ENCODE peak calls at places on chromosomes 4 and X, in seven cellular contexts. F is mesenchymal stem cell, S is IMR-90, K is mesendoderm, G is neuronal stem cell, B is H9, V is H1. Q is an unnamed sample.
A peak's percentile ranks its signal among the peaks of the same experiment; 100 is the strongest.

GRCh38 chrX:39318497-39319343 is 517.5 kb downstream of the MID1IP1 start:
- DNase-seq in F (no peak), S (no peak), K (no peak), G (no peak), B (no peak), V (no peak), Q (no peak)

GRCh38 chr4:88697113-88697512 is 516 bp downstream of the NAP1L5 start:
- DNase-seq in F (peak; percentile 28), S (peak; percentile 52), K (no peak), G (no peak), B (no peak), V (no peak), Q (no peak)

GRCh38 chrX:136198010-136198409 is 50.7 kb downstream of the FHL1 start:
- DNase-seq in F (no peak), S (no peak), K (no peak), G (no peak), B (no peak), V (no peak), Q (no peak)

GRCh38 chr4:86569103-86569870 is 24.8 kb upstream of the PTPN13 start:
- DNase-seq in F (no peak), S (no peak), K (no peak), G (no peak), B (no peak), V (no peak), Q (no peak)

GRCh38 chrX:72365126-72365525 is 59.4 kb upstream of the CITED1 start:
- DNase-seq in F (no peak), S (no peak), K (no peak), G (no peak), B (no peak), V (no peak), Q (no peak)

GRCh38 chrX:47217121-47217851 is 1.2 kb upstream of the CDK16 start:
- DNase-seq in F (peak; percentile 87), S (peak; percentile 62), K (peak; percentile 73), G (no peak), B (peak; percentile 53), V (no peak), Q (peak; percentile 93)

GRCh38 chrX:136028383-136028984 is 43.2 kb downstream of the SLC9A6 start:
- DNase-seq in F (peak; percentile 74), S (peak; percentile 74), K (peak; percentile 41), G (peak; percentile 18), B (no peak), V (no peak), Q (no peak)

GRCh38 chrX:41661366-41662095 is 27.2 kb upstream of the GPR34 start:
- DNase-seq in F (no peak), S (peak; percentile 56), K (no peak), G (no peak), B (no peak), V (no peak), Q (no peak)

GRCh38 chr4:185019451-185020292 is 1.4 kb downstream of the HELT start:
- DNase-seq in F (no peak), S (no peak), K (peak; percentile 67), G (no peak), B (peak; percentile 75), V (no peak), Q (no peak)

GRCh38 chr4:153522800-153523089 is 56.6 kb downstream of the TMEM131L start:
- DNase-seq in F (no peak), S (no peak), K (no peak), G (no peak), B (no peak), V (no peak), Q (no peak)

GRCh38 chrX:49761481-49761880 is 65.7 kb upstream of the PAGE1 start:
- DNase-seq in F (peak; percentile 10), S (peak; percentile 12), K (peak; percentile 22), G (peak; percentile 1), B (no peak), V (no peak), Q (no peak)

GRCh38 chrX:25873196-25873595 is 264.9 kb upstream of the MAGEB18 start:
- DNase-seq in F (no peak), S (no peak), K (no peak), G (no peak), B (no peak), V (no peak), Q (no peak)

GRCh38 chr4:142098380-142098779 is 462.0 kb downstream of the IL15 start:
- DNase-seq in F (no peak), S (no peak), K (no peak), G (no peak), B (no peak), V (no peak), Q (no peak)

GRCh38 chrX:153937056-153937455 is 2.2 kb upstream of the NAA10 start:
- DNase-seq in F (no peak), S (no peak), K (no peak), G (no peak), B (no peak), V (no peak), Q (no peak)

GRCh38 chrX:123764967-123765871 is 32.4 kb upstream of the THOC2 start:
- DNase-seq in F (peak; percentile 91), S (peak; percentile 81), K (peak; percentile 93), G (peak; percentile 59), B (peak; percentile 88), V (peak; percentile 39), Q (peak; percentile 57)

GRCh38 chr4:74931386-74931785 is 1.5 kb upstream of the PARM1 start:
- DNase-seq in F (no peak), S (no peak), K (peak; percentile 45), G (no peak), B (no peak), V (no peak), Q (no peak)

GRCh38 chrX:71659342-71659741 is 8.0 kb upstream of the LOC101059915 start:
- DNase-seq in F (no peak), S (no peak), K (no peak), G (no peak), B (no peak), V (no peak), Q (no peak)

GRCh38 chrX:139049455-139049854 is 337.9 kb upstream of the FGF13 start:
- DNase-seq in F (no peak), S (no peak), K (peak; percentile 1), G (no peak), B (no peak), V (no peak), Q (no peak)

GRCh38 chr4:22688236-22688635 is 4.5 kb upstream of the GBA3 start:
- DNase-seq in F (no peak), S (no peak), K (no peak), G (no peak), B (no peak), V (no peak), Q (peak; percentile 95)

GRCh38 chr4:86894465-86894864 is 2.2 kb upstream of the C4orf36 start:
- DNase-seq in F (no peak), S (peak; percentile 39), K (no peak), G (no peak), B (no peak), V (no peak), Q (no peak)

GRCh38 chr4:158854236-158854635 is 85.4 kb downstream of the FNIP2 start:
- DNase-seq in F (no peak), S (no peak), K (no peak), G (no peak), B (no peak), V (no peak), Q (no peak)

GRCh38 chr4:151198748-151199147 is 78.2 kb upstream of the PRSS48 start:
- DNase-seq in F (peak; percentile 59), S (peak; percentile 54), K (no peak), G (no peak), B (no peak), V (no peak), Q (peak; percentile 13)

GRCh38 chrX:149151805-149152757 is 353.0 kb downstream of the IDS start:
- DNase-seq in F (peak; percentile 71), S (no peak), K (peak; percentile 10), G (no peak), B (no peak), V (no peak), Q (peak; percentile 42)

GRCh38 chr4:93203708-93204107 is 624.8 kb upstream of the ATOH1 start:
- DNase-seq in F (peak; percentile 4), S (peak; percentile 12), K (peak; percentile 75), G (no peak), B (peak; percentile 38), V (no peak), Q (no peak)

GRCh38 chrX:9189286-9189685 is 155.4 kb upstream of the FAM9B start:
- DNase-seq in F (peak; percentile 13), S (no peak), K (no peak), G (no peak), B (no peak), V (no peak), Q (no peak)

GRCh38 chr4:23728393-23728792 is 161.5 kb downstream of the PPARGC1A start:
- DNase-seq in F (peak; percentile 89), S (peak; percentile 89), K (peak; percentile 92), G (no peak), B (no peak), V (peak; percentile 10), Q (peak; percentile 85)

GRCh38 chrX:109684136-109684535 is 48.9 kb downstream of the ACSL4 start:
- DNase-seq in F (no peak), S (peak; percentile 19), K (no peak), G (no peak), B (no peak), V (no peak), Q (no peak)
- H3K4me2 ChIP-seq in F (no peak overlapping the region), S (no peak overlapping the region), K (no peak overlapping the region), G (no peak overlapping the region), B (no peak overlapping the region), V (no peak overlapping the region), Q (no peak overlapping the region)

GRCh38 chr4:30722916-30723270 is 2.7 kb downstream of the PCDH7 start:
- DNase-seq in F (no peak), S (no peak), K (peak; percentile 22), G (peak; percentile 15), B (peak; percentile 41), V (no peak), Q (no peak)
- H3K23ac ChIP-seq in F (peak overlapping the region; percentile 92), S (peak overlapping the region; percentile 82), K (no peak overlapping the region), G (no peak overlapping the region), B (no peak overlapping the region), V (peak overlapping the region; percentile 12), Q (no peak overlapping the region)

GRCh38 chr4:27412617-27413016 is 552.0 kb downstream of the STIM2 start:
- DNase-seq in F (no peak), S (no peak), K (no peak), G (no peak), B (no peak), V (no peak), Q (no peak)

GRCh38 chr4:27407616-27408015 is 547.0 kb downstream of the STIM2 start:
- DNase-seq in F (no peak), S (no peak), K (no peak), G (no peak), B (no peak), V (no peak), Q (no peak)
- H3K4me2 ChIP-seq in F (no peak overlapping the region), S (no peak overlapping the region), K (no peak overlapping the region), G (no peak overlapping the region), B (no peak overlapping the region), V (no peak overlapping the region), Q (no peak overlapping the region)

DNA sequence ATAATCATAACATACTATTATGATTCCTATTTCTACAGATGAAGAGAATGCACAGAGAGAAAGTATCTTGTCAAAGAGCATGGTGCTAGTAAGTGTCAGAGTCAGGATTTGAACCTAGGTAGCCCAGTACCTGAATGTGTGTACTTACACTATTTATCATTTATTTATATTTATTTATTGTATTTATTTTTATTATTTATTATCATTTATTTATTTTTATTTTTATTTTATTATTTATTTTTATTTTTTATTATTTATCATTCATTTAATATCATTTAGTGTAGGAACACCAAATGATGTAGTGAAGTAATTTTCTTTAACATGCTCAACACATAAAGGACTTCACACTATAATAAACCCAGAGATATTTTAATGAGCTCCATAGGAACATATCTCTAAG is 209.4 kb upstream of the ZFP42 start:
- DNase-seq in F (no peak), S (no peak), K (no peak), G (no peak), B (no peak), V (no peak), Q (no peak)
- H3K23ac ChIP-seq in F (no peak overlapping the region), S (no peak overlapping the region), K (no peak overlapping the region), G (no peak overlapping the region), B (no peak overlapping the region), V (no peak overlapping the region), Q (no peak overlapping the region)